ENCODE peak calls at places on chromosomes 7 and 10, in ten cellular contexts. R is stimulated activated CD4-positive, alpha-beta T cell treated with anti-CD3 and anti-CD28 coated beads, Interleukin-2, amount 100 ng/mL, for 48 hours; S is H54; J is left ventricle myocardium superior; D is tibial artery; V is mucosa of gallbladder; Q is posterior vena cava; Z is central memory CD4-positive, alpha-beta T cell; H is skeletal muscle cell; L is kidney tubule cell. I is an unnamed sample.
A peak's percentile ranks its signal among the peaks of the same experiment; 100 is the strongest.

GRCh38 chr7:97015787-97016391 is 8.7 kb downstream of the DLX5 start:
- DNase-seq in R (no peak), S (no peak), J (no peak), D (no peak), V (no peak), Q (no peak), Z (no peak), H (no peak), L (no peak), I (peak; percentile 76)

GRCh38 chr10:86647773-86648705 is 6.3 kb upstream of the OPN4 start:
- DNase-seq in R (no peak), S (no peak), J (no peak), D (peak; percentile 61), V (no peak), Q (peak; percentile 73), Z (no peak), H (no peak), L (no peak), I (no peak)

GRCh38 chr7:129188372-129188891 is at the start of gene SMO:
- DNase-seq in R (peak; percentile 7), S (no peak), J (peak; percentile 68), D (no peak), V (peak; percentile 31), Q (peak; percentile 88), Z (no peak), H (no peak), L (peak; percentile 43), I (no peak)

GRCh38 chr7:114943953-114944741 is 22.3 kb downstream of the MDFIC start:
- DNase-seq in R (no peak), S (no peak), J (no peak), D (no peak), V (no peak), Q (no peak), Z (no peak), H (no peak), L (no peak), I (no peak)

GRCh38 chr7:45217358-45217757 is 59.8 kb downstream of the RAMP3 start:
- DNase-seq in R (no peak), S (peak; percentile 45), J (no peak), D (no peak), V (no peak), Q (no peak), Z (no peak), H (no peak), L (no peak), I (no peak)

GRCh38 chr7:74068378-74069085 is 15.1 kb upstream of the LIMK1 start:
- DNase-seq in R (no peak), S (no peak), J (no peak), D (peak; percentile 79), V (no peak), Q (peak; percentile 73), Z (no peak), H (no peak), L (no peak), I (no peak)

GRCh38 chr7:47471831-47472230 is 110.1 kb downstream of the TNS3 start:
- DNase-seq in R (no peak), S (no peak), J (no peak), D (no peak), V (no peak), Q (peak; percentile 36), Z (no peak), H (no peak), L (no peak), I (no peak)

GRCh38 chr10:6721480-6721879 is 141.4 kb upstream of the PRKCQ start:
- DNase-seq in R (no peak), S (peak; percentile 37), J (peak; percentile 44), D (no peak), V (peak; percentile 42), Q (no peak), Z (no peak), H (peak; percentile 96), L (peak; percentile 93), I (no peak)

GRCh38 chr7:92115821-92116220 is 18.5 kb downstream of the CYP51A1 start:
- DNase-seq in R (no peak), S (no peak), J (no peak), D (no peak), V (no peak), Q (no peak), Z (no peak), H (no peak), L (no peak), I (no peak)

GRCh38 chr7:128888756-128889095 is 21.8 kb downstream of the KCP start:
- DNase-seq in R (no peak), S (no peak), J (no peak), D (no peak), V (no peak), Q (peak; percentile 48), Z (no peak), H (no peak), L (no peak), I (no peak)

GRCh38 chr7:119132439-119132838 is 907.9 kb downstream of the ANKRD7 start:
- DNase-seq in R (no peak), S (no peak), J (no peak), D (no peak), V (no peak), Q (no peak), Z (no peak), H (no peak), L (no peak), I (no peak)

GRCh38 chr10:83515001-83515400 is 624.3 kb upstream of the GHITM start:
- DNase-seq in R (no peak), S (no peak), J (no peak), D (no peak), V (no peak), Q (no peak), Z (no peak), H (no peak), L (no peak), I (no peak)

GRCh38 chr10:132712698-132713232 is 73.2 kb downstream of the NKX6-2 start:
- DNase-seq in R (no peak), S (no peak), J (peak; percentile 6), D (peak; percentile 50), V (no peak), Q (peak; percentile 44), Z (no peak), H (no peak), L (no peak), I (no peak)

GRCh38 chr10:80104066-80104926 is 25.8 kb downstream of the TMEM254 start:
- DNase-seq in R (no peak), S (no peak), J (no peak), D (no peak), V (no peak), Q (no peak), Z (peak; percentile 55), H (no peak), L (no peak), I (no peak)

GRCh38 chr10:69101451-69102095 is 13.7 kb downstream of the SRGN start:
- DNase-seq in R (no peak), S (no peak), J (no peak), D (peak; percentile 34), V (no peak), Q (no peak), Z (no peak), H (no peak), L (peak; percentile 26), I (no peak)

GRCh38 chr10:12081879-12082560 is 13.3 kb downstream of the DHTKD1 start:
- DNase-seq in R (no peak), S (peak; percentile 35), J (no peak), D (no peak), V (no peak), Q (peak; percentile 23), Z (no peak), H (peak; percentile 17), L (no peak), I (no peak)

GRCh38 chr10:63227207-63227895 is 94.2 kb downstream of the NRBF2 start:
- DNase-seq in R (no peak), S (no peak), J (no peak), D (no peak), V (no peak), Q (no peak), Z (peak; percentile 26), H (no peak), L (no peak), I (no peak)

GRCh38 chr10:114654829-114655575 is 3.1 kb downstream of the ABLIM1 start:
- DNase-seq in R (no peak), S (no peak), J (no peak), D (no peak), V (no peak), Q (no peak), Z (no peak), H (no peak), L (no peak), I (no peak)

GRCh38 chr7:17521437-17521836 is 223.0 kb downstream of the AHR start:
- DNase-seq in R (no peak), S (peak; percentile 11), J (no peak), D (no peak), V (no peak), Q (no peak), Z (no peak), H (peak; percentile 68), L (peak; percentile 77), I (no peak)

GRCh38 chr10:121813211-121813812 is 114.5 kb downstream of the ATE1 start:
- DNase-seq in R (no peak), S (no peak), J (no peak), D (no peak), V (no peak), Q (no peak), Z (no peak), H (no peak), L (peak; percentile 71), I (no peak)

GRCh38 chr7:20172736-20173334 is 44.3 kb downstream of the MACC1 start:
- DNase-seq in R (peak; percentile 4), S (peak; percentile 54), J (no peak), D (peak; percentile 72), V (peak; percentile 55), Q (peak; percentile 84), Z (no peak), H (no peak), L (peak; percentile 64), I (no peak)

GRCh38 chr7:158754746-158755444 is 50.3 kb upstream of the NCAPG2 start:
- DNase-seq in R (no peak), S (no peak), J (no peak), D (no peak), V (no peak), Q (no peak), Z (no peak), H (no peak), L (no peak), I (no peak)

I was measured in NCI-H1048.